ENCODE peak calls at places on chromosomes 7 and 10, in five cellular contexts. F, K, P, C and M are unnamed samples.

GRCh38 chr10:58177362-58177947 is 90.2 kb downstream of the IPMK start:
- DNase-seq in C (no peak), F (no peak), P (no peak), K (peak), M (no peak)

GRCh38 chr7:73829505-73829904 is 1.3 kb upstream of the CLDN4 start:
- DNase-seq in F (no peak), K (no peak), P (no peak), C (no peak), M (no peak)

GRCh38 chr7:106178593-106179134 is 66.6 kb upstream of the SYPL1 start:
- DNase-seq in P (peak), K (no peak), F (no peak), C (peak), M (peak)

GRCh38 chr7:151782598-151783448 is 94.1 kb downstream of the PRKAG2 start:
- DNase-seq in K (peak), C (peak), F (peak), P (no peak), M (peak)

GRCh38 chr10:61478621-61479312 is 25.6 kb upstream of the TMEM26 start:
- DNase-seq in P (no peak), K (no peak), F (no peak), C (no peak), M (no peak)

GRCh38 chr7:143269254-143269653 is 6.0 kb downstream of the GSTK1 start:
- DNase-seq in P (no peak), C (no peak), F (no peak), K (no peak), M (no peak)

GRCh38 chr10:102055647-102056419 is at the start of gene ARMH3:
- DNase-seq in C (peak), F (peak), P (peak), K (peak), M (peak)

GRCh38 chr10:3066317-3066931 is 924 bp upstream of the PFKP start:
- DNase-seq in K (no peak), C (peak), F (no peak), P (no peak), M (no peak)

GRCh38 chr10:129841590-129841989 is 122.5 kb downstream of the EBF3 start:
- DNase-seq in P (no peak), F (no peak), C (no peak), K (no peak), M (no peak)

GRCh38 chr10:112721080-112721698 is 228.9 kb upstream of the TCF7L2 start:
- DNase-seq in K (peak), C (no peak), F (no peak), P (peak), M (no peak)

GRCh38 chr7:2436341-2437104 is 33.1 kb downstream of the CHST12 start:
- DNase-seq in K (no peak), P (no peak), F (no peak), C (no peak), M (no peak)

GRCh38 chr7:66146701-66147100 is 32.1 kb downstream of the CRCP start:
- DNase-seq in C (no peak), P (peak), K (no peak), F (peak), M (no peak)

GRCh38 chr10:74924251-74924954 is 98.0 kb downstream of the KAT6B start:
- DNase-seq in F (peak), C (no peak), P (peak), K (no peak), M (peak)